ENCODE peak calls at places on chromosomes 13 and 19, in seven cellular contexts. D is mammary epithelial cell, Q is cardiac muscle cell, H is Panc1, K is MM.1S, M is brain microvascular endothelial cell, O is uterus. P is an unnamed sample.

GRCh38 chr19:38433268-38433733 is at the start of gene RYR1:
- DNase-seq in D (no peak), Q (peak), H (no peak), K (peak), M (peak), O (no peak), P (peak)

GRCh38 chr13:85303630-85304029 is 495.6 kb downstream of the SLITRK6 start:
- DNase-seq in D (no peak), Q (no peak), H (no peak), K (no peak), M (no peak), O (no peak), P (no peak)

GRCh38 chr19:16739546-16739945 is 19.9 kb downstream of the NWD1 start:
- DNase-seq in D (no peak), Q (peak), H (no peak), K (no peak), M (peak), O (no peak), P (no peak)

GRCh38 chr19:7673995-7674667 is 2.8 kb upstream of the MCEMP1 start:
- DNase-seq in D (peak), Q (peak), H (no peak), K (peak), M (peak), O (peak), P (no peak)

GRCh38 chr19:55526216-55527196 is 10.4 kb downstream of the SBK2 start:
- DNase-seq in D (no peak), Q (peak), H (no peak), K (no peak), M (peak), O (peak), P (peak)

GRCh38 chr13:95677564-95678386 is 836 bp downstream of the DNAJC3 start:
- DNase-seq in D (peak), Q (peak), H (no peak), K (peak), M (no peak), O (no peak), P (no peak)

GRCh38 chr19:33175886-33176669 is 18.1 kb upstream of the LRP3 start:
- DNase-seq in D (peak), Q (peak), H (no peak), K (peak), M (no peak), O (no peak), P (no peak)

GRCh38 chr19:10975374-10976036 is 14.7 kb downstream of the SMARCA4 start:
- DNase-seq in D (no peak), Q (peak), H (no peak), K (no peak), M (peak), O (peak), P (no peak)

GRCh38 chr13:35388979-35389378 is 87.5 kb downstream of the MAB21L1 start:
- DNase-seq in D (no peak), Q (peak), H (no peak), K (no peak), M (peak), O (no peak), P (no peak)

DNA sequence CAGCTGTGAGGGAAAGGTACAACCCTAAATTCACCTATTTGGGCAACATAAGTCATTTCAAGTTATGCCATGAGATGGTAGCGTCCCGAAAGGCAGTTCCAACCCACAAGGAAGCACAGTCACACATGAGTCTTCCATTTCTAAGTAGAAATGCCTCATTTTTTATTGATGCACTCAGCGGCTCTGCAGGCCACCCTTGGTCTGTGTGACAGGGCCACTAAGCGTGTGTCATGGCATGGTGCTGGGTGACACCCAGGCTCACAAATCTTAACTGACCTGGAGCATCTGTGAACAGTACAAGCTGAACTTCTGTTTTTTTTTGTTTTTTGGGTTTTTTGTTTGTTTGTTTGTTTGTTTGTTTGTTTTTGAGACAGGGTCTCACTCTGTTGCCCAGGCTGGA is 15.1 kb downstream of the RAB20 start:
- DNase-seq in D (no peak), Q (no peak), H (no peak), K (no peak), M (no peak), O (no peak), P (no peak)
- H3K27ac ChIP-seq in D (no peak), Q (no peak), H (no peak), K (no peak), M (peak), O (no peak), P (no peak)

GRCh38 chr13:39559838-39560237 is 43.2 kb downstream of the LHFPL6 start:
- DNase-seq in D (no peak), Q (no peak), H (no peak), K (no peak), M (no peak), O (no peak), P (no peak)

GRCh38 chr13:39566216-39566869 is 36.6 kb downstream of the LHFPL6 start:
- DNase-seq in D (peak), Q (no peak), H (no peak), K (no peak), M (no peak), O (no peak), P (no peak)

GRCh38 chr13:39567569-39567968 is 35.4 kb downstream of the LHFPL6 start:
- DNase-seq in D (no peak), Q (no peak), H (no peak), K (no peak), M (no peak), O (no peak), P (no peak)

GRCh38 chr13:39561971-39562370 is 41.0 kb downstream of the LHFPL6 start:
- DNase-seq in D (peak), Q (no peak), H (no peak), K (no peak), M (no peak), O (no peak), P (no peak)

DNA sequence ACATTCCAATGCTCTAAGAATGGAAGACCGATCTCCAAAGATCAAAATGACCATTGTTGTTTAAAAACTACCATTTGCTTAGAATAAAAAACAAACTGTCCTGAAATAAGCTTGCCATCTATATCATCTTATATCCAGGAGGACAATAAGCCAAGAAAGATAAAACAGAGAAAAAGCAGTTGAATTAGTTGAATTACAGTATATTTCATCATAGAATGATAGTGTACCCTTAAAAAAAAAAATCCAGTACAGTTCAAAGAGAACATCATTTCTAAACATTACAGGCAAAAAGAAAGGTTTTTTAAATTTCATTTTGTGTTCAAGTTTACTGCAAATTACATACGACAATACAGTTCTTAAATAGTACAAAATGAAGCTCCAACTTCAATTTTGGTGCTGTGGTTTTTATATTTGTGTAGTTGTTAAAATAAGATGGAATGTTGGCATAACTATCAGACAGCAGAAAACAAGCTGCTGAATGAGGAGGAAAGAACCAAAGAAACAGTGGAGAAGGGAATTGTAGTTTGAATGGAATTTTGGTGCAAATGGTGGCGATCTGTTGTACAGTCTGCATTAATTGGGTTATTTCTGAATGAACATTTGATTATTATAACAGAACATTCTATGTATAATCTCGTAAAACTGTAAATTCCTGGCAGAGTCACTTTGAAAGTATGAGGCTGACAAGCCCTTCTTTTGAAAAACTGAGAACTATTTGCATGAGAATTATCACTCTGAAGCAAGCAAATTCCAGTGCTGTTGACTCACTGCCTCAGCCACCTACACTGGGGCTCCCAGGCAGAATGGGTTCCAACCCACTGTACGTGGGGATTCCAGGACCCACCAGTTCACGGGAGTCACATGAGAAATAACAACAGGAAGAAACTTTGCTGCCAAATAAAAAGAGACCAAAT is 37.7 kb downstream of the LHFPL6 start:
- DNase-seq in D (peak), Q (peak), H (peak), K (no peak), M (peak), O (peak), P (no peak)
- H3K27ac ChIP-seq in D (peak), Q (no peak), H (peak), K (no peak), M (peak), O (peak), P (no peak)

DNA sequence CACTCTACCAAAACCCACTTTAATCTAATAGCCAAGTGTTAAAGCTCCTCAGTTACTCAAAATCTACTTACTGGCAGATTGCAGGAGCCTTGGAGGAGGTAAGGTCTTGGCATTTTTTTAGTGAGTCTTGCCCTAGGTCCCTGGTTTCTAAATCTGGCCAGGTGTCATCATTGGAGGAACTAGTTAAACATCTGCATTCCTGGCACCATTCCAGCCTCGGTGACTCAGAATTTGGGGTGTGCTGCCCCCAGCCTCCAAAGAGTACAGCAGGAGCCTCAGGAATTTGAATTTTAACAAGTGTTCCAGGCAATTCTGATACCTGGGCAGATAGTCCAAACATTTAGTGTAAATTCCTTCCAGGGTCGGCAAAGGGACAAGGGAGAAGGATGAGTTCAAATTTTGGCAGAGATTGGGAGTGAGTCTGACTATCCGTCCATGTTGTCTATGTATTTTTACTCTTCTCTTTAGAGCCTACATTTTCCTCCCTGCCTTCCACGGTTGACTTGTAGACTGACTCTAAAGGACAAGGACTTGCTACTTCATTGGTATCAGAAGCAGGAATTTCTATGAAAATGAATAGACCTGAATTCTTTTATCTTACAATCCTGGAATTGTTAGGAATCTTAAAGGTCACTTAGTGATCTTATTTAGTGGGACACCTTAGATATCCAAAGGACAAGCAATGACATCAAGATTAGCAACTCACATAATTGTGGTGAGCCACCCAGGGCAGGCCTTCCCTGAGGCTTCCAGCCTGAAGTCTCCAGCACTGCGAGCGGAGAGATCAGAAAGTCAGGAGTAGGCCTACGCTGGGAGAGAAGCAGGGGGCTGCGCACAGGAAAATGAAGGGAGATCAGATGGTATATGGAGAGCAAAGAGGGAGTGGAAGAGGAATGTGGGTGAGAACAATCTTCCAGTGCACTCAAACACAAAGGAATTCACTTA is 37.6 kb downstream of the KLF5 start:
- DNase-seq in D (peak), Q (no peak), H (no peak), K (no peak), M (peak), O (no peak), P (no peak)
- H3K27ac ChIP-seq in D (peak), Q (no peak), H (no peak), K (no peak), M (no peak), O (no peak), P (no peak)

DNA sequence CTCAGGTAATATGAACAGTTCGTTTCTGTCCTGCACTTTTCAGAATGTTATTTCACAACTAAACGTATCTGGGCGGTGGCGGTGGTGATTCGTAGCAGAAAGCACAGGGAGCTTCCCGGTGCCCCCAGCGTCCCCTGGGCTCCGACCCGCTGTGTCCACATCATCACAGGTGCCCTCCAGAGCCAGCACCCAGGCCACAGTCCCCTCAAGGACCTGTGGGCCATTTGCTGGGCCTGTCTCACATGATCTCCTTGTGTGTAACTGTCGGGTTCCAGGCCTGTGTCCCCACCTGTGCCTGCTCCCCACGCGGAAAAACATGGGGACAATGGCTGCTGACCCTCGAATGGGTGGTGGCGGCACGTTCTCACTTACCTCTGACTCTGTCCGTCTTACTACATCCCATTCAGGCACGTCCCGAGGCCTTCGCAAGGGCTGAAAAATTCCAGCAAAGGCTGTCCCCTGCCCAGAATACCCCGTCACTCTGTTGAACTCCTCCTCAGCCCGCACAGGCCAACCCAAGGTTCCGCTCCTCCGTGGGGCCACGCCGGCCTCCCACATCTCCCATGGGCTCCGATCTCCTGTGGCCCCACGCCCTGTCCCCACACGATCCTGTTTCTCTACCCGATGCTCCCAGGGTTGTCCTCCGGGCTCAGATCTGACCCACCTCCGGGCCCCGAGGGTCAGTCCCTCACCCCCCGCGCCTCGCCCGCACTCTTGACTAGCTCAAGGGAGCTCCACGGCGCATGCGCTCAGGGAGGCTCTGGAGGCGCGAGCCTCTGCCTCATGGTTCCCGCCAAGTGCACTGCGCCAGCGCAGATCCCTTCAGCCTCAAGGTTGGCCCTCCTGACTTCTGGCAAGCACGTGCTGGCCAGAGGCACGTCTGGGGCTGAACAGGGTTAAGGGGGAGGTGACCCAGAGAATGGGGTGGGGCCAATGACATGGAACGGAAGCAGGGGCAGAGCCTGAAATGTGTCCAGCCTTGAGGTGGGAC is 21.2 kb downstream of the DEDD2 start:
- DNase-seq in D (no peak), Q (no peak), H (no peak), K (no peak), M (no peak), O (no peak), P (no peak)
- H3K27ac ChIP-seq in D (no peak), Q (no peak), H (no peak), K (no peak), M (no peak), O (no peak), P (no peak)

DNA sequence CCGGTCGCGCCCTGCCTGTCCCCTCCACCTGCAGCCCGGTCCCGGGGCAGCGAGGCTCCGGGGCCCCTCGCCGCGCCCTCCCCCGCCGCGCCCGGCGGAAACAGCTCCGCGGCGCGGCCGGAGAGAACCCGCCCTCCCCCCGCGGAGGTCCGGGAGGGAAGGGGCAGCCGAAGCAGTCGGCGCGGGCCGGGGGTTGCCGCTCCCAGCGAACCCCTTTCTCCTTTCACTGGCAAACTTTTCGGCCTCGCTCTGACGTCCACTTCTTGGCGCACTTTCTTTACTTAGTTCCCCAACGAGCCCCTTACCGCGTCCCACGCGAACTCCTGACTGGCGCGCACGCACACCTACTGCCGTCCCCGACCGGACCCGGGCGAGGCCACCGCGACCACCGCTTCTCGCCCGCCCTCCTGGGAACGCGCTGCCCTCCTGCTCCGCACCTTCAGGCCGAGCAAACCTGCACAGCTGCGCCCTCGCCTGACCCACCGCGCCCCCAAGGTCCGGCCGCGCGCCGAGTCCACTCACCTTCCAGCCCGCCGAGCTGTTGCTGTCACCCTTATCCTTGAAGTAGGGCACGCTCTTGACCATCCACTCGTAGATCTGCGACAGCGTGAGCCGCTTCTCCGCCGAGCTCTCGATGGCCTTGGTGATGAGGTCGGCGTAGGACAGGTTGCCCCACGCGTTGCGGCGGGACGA is 1.2 kb downstream of the FOXO1 start:
- DNase-seq in D (peak), Q (no peak), H (no peak), K (peak), M (no peak), O (peak), P (peak)
- H3K27ac ChIP-seq in D (no peak), Q (peak), H (no peak), K (peak), M (peak), O (peak), P (peak)

P was measured in substantia nigra.